ENCODE peak calls at places on chromosomes 4 and X, in seven cellular contexts. Z, M, Y, D, F, J and E are unnamed samples.
A peak's percentile ranks its signal among the peaks of the same experiment; 100 is the strongest.

GRCh38 chr4:105102026-105102425 is 44.6 kb upstream of the TET2 start:
- DNase-seq in M (no peak), Y (no peak), J (no peak), D (no peak), F (no peak), Z (no peak), E (no peak)

GRCh38 chrX:110086162-110086915 is 83.4 kb downstream of the TMEM164 start:
- DNase-seq in M (no peak), Y (no peak), Z (no peak), J (no peak), D (no peak), F (no peak), E (no peak)

GRCh38 chrX:101595739-101596419 is 21.9 kb downstream of the ARMCX6 start:
- DNase-seq in Y (no peak), D (no peak), M (peak; percentile 21), F (no peak), J (peak; percentile 62), Z (no peak), E (no peak)

GRCh38 chrX:103309860-103310591 is 764 bp downstream of the BEX2 start:
- DNase-seq in M (no peak), F (no peak), Z (no peak), J (no peak), Y (no peak), D (no peak), E (peak; percentile 44)

GRCh38 chr4:138049350-138049749 is 192.8 kb downstream of the SLC7A11 start:
- DNase-seq in Y (no peak), Z (no peak), M (no peak), F (no peak), D (no peak), J (no peak), E (no peak)

GRCh38 chr4:180798016-180798574 is 1445.1 kb upstream of the TENM3 start:
- DNase-seq in M (no peak), D (no peak), Y (no peak), Z (no peak), F (no peak), J (no peak), E (no peak)

GRCh38 chr4:94036964-94037363 is 170.7 kb upstream of the SMARCAD1 start:
- DNase-seq in Z (no peak), J (no peak), Y (no peak), F (no peak), M (no peak), D (no peak), E (no peak)

GRCh38 chrX:10190367-10190766 is 33.6 kb downstream of the CLCN4 start:
- DNase-seq in Z (no peak), J (no peak), Y (no peak), F (no peak), M (peak; percentile 26), D (no peak), E (no peak)

GRCh38 chr4:26372525-26373172 is 51.8 kb downstream of the RBPJ start:
- DNase-seq in Z (no peak), J (peak; percentile 83), Y (no peak), D (no peak), F (no peak), M (no peak), E (no peak)

GRCh38 chrX:103464774-103465117 is 54.5 kb downstream of the RAB40A start:
- DNase-seq in F (peak; percentile 52), J (peak; percentile 43), Y (peak; percentile 60), Z (peak; percentile 13), M (peak; percentile 78), D (peak; percentile 39), E (peak; percentile 86)

DNA sequence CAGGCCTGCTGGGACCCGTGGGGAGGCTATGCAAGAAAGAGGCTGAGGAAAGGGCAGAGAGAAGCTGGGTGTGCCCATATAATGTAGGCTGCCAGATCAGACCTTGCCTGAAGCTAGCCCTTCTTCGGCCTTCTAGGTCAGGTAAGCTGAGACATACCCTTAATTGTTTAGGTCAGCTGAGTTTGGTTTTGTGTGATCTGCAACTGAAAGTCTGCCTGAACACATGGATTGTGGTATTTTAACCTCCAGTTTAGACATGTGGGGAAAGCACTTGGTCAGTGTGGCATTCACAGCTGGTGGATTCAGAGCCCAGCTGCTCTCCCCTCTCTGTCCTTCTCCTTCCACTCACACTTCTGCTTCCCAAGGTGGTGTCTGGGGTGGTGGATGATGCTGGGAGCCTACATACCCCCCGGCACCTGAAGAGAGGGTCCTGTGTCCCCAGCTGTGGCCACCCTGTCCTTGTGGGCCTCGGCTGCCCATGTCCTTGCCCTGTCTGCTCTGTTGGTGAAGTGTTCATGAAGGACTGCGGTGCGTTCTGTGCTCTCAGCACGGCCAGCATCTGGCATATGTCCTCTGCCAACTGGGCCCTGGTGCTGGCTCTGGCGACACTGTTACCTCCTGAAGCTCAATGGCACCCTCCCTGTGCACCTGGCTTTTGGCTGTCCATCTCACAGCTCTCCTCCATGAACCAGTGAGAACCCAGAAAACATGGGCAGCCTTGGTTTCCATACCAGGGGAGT is 82.1 kb downstream of the NAT8L start:
- DNase-seq in F (no peak), Z (no peak), J (peak; percentile 35), Y (no peak), M (no peak), D (no peak), E (no peak)
- H3K36me3 ChIP-seq in F (no peaks in the 10 kb centered on the region), Z (no peaks in the 10 kb centered on the region), J (no peaks in the 10 kb centered on the region), Y (no peaks in the 10 kb centered on the region), M (no peaks in the 10 kb centered on the region), D (no peaks in the 10 kb centered on the region), E (no peaks in the 10 kb centered on the region)

GRCh38 chr4:127788517-127788916 is 6.4 kb downstream of the HSPA4L start:
- DNase-seq in D (no peak), M (no peak), Y (no peak), F (no peak), Z (no peak), J (no peak), E (no peak)
- TF ChIP-seq CTCF in D (no peak), M (no peak), Y (no peak), F (peak; percentile 9), Z (no peak), J (no peak), E (no peak)

GRCh38 chr4:76756416-76756815 is 141.5 kb downstream of the SOWAHB start:
- DNase-seq in M (no peak), Z (no peak), J (no peak), F (no peak), D (no peak), Y (no peak), E (no peak)

GRCh38 chr4:76758290-76758882 is 139.6 kb downstream of the SOWAHB start:
- DNase-seq in J (no peak), D (no peak), Z (no peak), F (no peak), Y (no peak), M (peak; percentile 42), E (no peak)

GRCh38 chr4:76760214-76760613 is 137.7 kb downstream of the SOWAHB start:
- DNase-seq in F (no peak), Y (no peak), J (no peak), D (no peak), M (no peak), Z (no peak), E (no peak)

GRCh38 chr4:76757418-76757910 is 140.5 kb downstream of the SOWAHB start:
- DNase-seq in F (no peak), Y (no peak), M (no peak), D (no peak), J (no peak), Z (no peak), E (no peak)

GRCh38 chr4:76758996-76759395 is 138.9 kb downstream of the SOWAHB start:
- DNase-seq in M (no peak), J (peak; percentile 17), D (no peak), Y (no peak), F (no peak), Z (no peak), E (no peak)
- H3K36me3 ChIP-seq in M (peaks cover 11% of the 10 kb centered on the region), J (no peaks in the 10 kb centered on the region), D (no peaks in the 10 kb centered on the region), Y (no peaks in the 10 kb centered on the region), F (no peaks in the 10 kb centered on the region), Z (peaks cover 47% of the 10 kb centered on the region), E (no peaks in the 10 kb centered on the region)

GRCh38 chr4:29052266-29052665 is 1667.9 kb upstream of the PCDH7 start:
- DNase-seq in Y (no peak), Z (no peak), F (no peak), D (no peak), M (no peak), J (no peak), E (no peak)
- TF ChIP-seq CTCF in Y (no peak), Z (no peak), F (no peak), D (no peak), M (no peak), J (no peak), E (no peak)

GRCh38 chr4:24569662-24570061 is 14.7 kb downstream of the DHX15 start:
- DNase-seq in D (no peak), Y (no peak), M (no peak), J (no peak), F (no peak), Z (no peak), E (no peak)
- H3K36me3 ChIP-seq in D (no peaks in the 10 kb centered on the region), Y (peaks cover 47% of the 10 kb centered on the region), M (no peaks in the 10 kb centered on the region), J (peaks cover 4% of the 10 kb centered on the region), F (peaks cover 3% of the 10 kb centered on the region), Z (peaks cover 5% of the 10 kb centered on the region), E (peaks cover 39% of the 10 kb centered on the region)

GRCh38 chr4:41260315-41260714 is 3.6 kb downstream of the UCHL1 start:
- DNase-seq in D (no peak), J (no peak), Y (no peak), Z (no peak), M (no peak), F (no peak), E (no peak)

GRCh38 chr4:41256740-41257256 is at the start of gene UCHL1:
- DNase-seq in Z (no peak), F (peak; percentile 30), Y (peak; percentile 57), D (peak; percentile 39), M (peak; percentile 15), J (no peak), E (no peak)

GRCh38 chr4:41257257-41257900 is 651 bp downstream of the UCHL1 start:
- DNase-seq in Z (peak; percentile 14), D (peak; percentile 40), J (no peak), M (peak; percentile 42), F (peak; percentile 43), Y (peak; percentile 69), E (peak; percentile 68)

GRCh38 chr4:41257901-41258300 is 1.2 kb downstream of the UCHL1 start:
- DNase-seq in F (no peak), D (no peak), M (no peak), Y (no peak), J (no peak), Z (no peak), E (no peak)

DNA sequence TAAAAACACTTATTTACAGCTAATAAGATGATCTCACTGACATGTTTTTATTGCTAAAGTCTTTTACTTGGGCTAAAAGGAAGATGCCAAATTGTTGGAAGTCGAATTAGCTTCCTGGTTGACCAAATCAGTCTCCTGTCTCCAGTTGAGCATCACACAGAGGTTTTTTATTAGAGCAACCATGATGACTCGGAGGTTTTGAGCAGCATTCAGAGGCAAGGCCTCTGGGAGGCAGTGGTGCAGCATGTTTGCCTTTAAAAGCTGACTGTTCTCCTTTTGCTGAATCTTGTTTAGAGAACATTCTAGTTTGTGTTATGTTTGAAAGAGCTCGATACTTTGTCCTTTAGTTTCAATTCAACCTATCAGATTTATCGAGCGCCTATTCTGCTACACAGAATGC is 2.1 kb downstream of the UCHL1 start:
- DNase-seq in Y (no peak), M (no peak), J (no peak), F (no peak), D (no peak), Z (no peak), E (no peak)
- TF ChIP-seq CTCF in Y (peak; percentile 28), M (no peak), J (peak; percentile 30), F (peak; percentile 35), D (no peak), Z (peak; percentile 39), E (no peak)

DNA sequence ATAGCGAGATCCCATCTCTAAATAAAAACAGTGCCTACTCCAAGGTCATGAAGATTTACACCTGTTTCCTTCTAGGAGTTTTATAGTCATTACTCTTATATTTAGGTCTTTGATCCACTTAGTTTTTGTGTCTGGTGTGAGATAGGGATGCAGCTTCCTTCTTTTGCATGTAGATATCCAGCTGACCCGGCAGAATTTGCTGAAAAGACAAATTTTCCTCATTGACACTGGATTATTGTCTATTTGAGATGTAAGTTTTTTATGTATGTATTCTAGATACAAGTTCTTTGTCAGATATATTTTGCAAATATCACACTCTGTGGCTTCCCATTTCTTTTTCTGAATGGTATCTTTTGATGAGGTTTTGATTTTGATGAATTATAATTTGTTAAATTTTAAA is 85.4 kb downstream of the RFC1 start:
- DNase-seq in Y (no peak), J (no peak), D (no peak), M (no peak), Z (no peak), F (no peak), E (no peak)
- H3K36me3 ChIP-seq in Y (peaks cover 68% of the 10 kb centered on the region), J (no peaks in the 10 kb centered on the region), D (no peaks in the 10 kb centered on the region), M (no peaks in the 10 kb centered on the region), Z (peaks cover 28% of the 10 kb centered on the region), F (peaks cover 7% of the 10 kb centered on the region), E (no peaks in the 10 kb centered on the region)